ENCODE peak calls at places on chromosomes 13 and 19, in nine cellular contexts. One of them, this sample, is unnamed.

GRCh38 chr19:50430888-50431342 is 1.8 kb upstream of the MYBPC2 start:
- DNase-seq in iPS-NIHi11: no peak
- DNase-seq in putamen: no peak
- DNase-seq in C1 segment of cervical spinal cord: no peak
- DNase-seq in fibroblast of the aortic adventitia: no peak
- DNase-seq in head of caudate nucleus: no peak
- DNase-seq in T-cell: no peak
- DNase-seq in mucosa of gallbladder: no peak
- DNase-seq in mesenchymal stem cell: no peak
- DNase-seq in this sample: no peak

GRCh38 chr19:35908977-35909683 is 1.0 kb upstream of the TYROBP start:
- DNase-seq in putamen: peak
- DNase-seq in mucosa of gallbladder: peak
- DNase-seq in fibroblast of the aortic adventitia: no peak
- DNase-seq in C1 segment of cervical spinal cord: peak
- DNase-seq in mesenchymal stem cell: no peak
- DNase-seq in iPS-NIHi11: no peak
- DNase-seq in head of caudate nucleus: peak
- DNase-seq in T-cell: peak
- DNase-seq in this sample: peak

GRCh38 chr19:39112338-39112890 is 13.2 kb upstream of the PAK4 start:
- DNase-seq in head of caudate nucleus: no peak
- DNase-seq in putamen: no peak
- DNase-seq in T-cell: no peak
- DNase-seq in C1 segment of cervical spinal cord: no peak
- DNase-seq in mucosa of gallbladder: peak
- DNase-seq in iPS-NIHi11: no peak
- DNase-seq in mesenchymal stem cell: no peak
- DNase-seq in fibroblast of the aortic adventitia: no peak
- DNase-seq in this sample: no peak

GRCh38 chr13:74131206-74131605 is 3.0 kb downstream of the KLF12 start:
- DNase-seq in head of caudate nucleus: no peak
- DNase-seq in iPS-NIHi11: no peak
- DNase-seq in mesenchymal stem cell: peak
- DNase-seq in fibroblast of the aortic adventitia: peak
- DNase-seq in T-cell: no peak
- DNase-seq in putamen: peak
- DNase-seq in C1 segment of cervical spinal cord: no peak
- DNase-seq in mucosa of gallbladder: no peak
- DNase-seq in this sample: no peak

GRCh38 chr19:51441410-51442390 is 16.6 kb downstream of the SIGLEC8 start:
- DNase-seq in iPS-NIHi11: no peak
- DNase-seq in putamen: no peak
- DNase-seq in head of caudate nucleus: no peak
- DNase-seq in fibroblast of the aortic adventitia: no peak
- DNase-seq in C1 segment of cervical spinal cord: no peak
- DNase-seq in mucosa of gallbladder: no peak
- DNase-seq in T-cell: peak
- DNase-seq in mesenchymal stem cell: no peak
- DNase-seq in this sample: no peak

GRCh38 chr13:73242515-73243015 is 183.8 kb downstream of the KLF5 start:
- DNase-seq in fibroblast of the aortic adventitia: no peak
- DNase-seq in mesenchymal stem cell: no peak
- DNase-seq in mucosa of gallbladder: no peak
- DNase-seq in head of caudate nucleus: no peak
- DNase-seq in putamen: no peak
- DNase-seq in iPS-NIHi11: no peak
- DNase-seq in C1 segment of cervical spinal cord: no peak
- DNase-seq in T-cell: no peak
- DNase-seq in this sample: no peak

GRCh38 chr19:33631628-33631995 is 9.9 kb downstream of the CHST8 start:
- DNase-seq in T-cell: no peak
- DNase-seq in iPS-NIHi11: no peak
- DNase-seq in C1 segment of cervical spinal cord: no peak
- DNase-seq in head of caudate nucleus: no peak
- DNase-seq in mesenchymal stem cell: no peak
- DNase-seq in mucosa of gallbladder: no peak
- DNase-seq in fibroblast of the aortic adventitia: no peak
- DNase-seq in putamen: no peak
- DNase-seq in this sample: no peak

GRCh38 chr13:25175431-25175830 is 3.3 kb upstream of the AMER2 start:
- DNase-seq in C1 segment of cervical spinal cord: no peak
- DNase-seq in T-cell: no peak
- DNase-seq in head of caudate nucleus: no peak
- DNase-seq in mucosa of gallbladder: no peak
- DNase-seq in mesenchymal stem cell: no peak
- DNase-seq in putamen: no peak
- DNase-seq in fibroblast of the aortic adventitia: no peak
- DNase-seq in iPS-NIHi11: no peak
- DNase-seq in this sample: no peak

GRCh38 chr19:49876422-49877019 is 634 bp downstream of the AKT1S1 start:
- DNase-seq in fibroblast of the aortic adventitia: peak
- DNase-seq in T-cell: peak
- DNase-seq in putamen: peak
- DNase-seq in C1 segment of cervical spinal cord: peak
- DNase-seq in iPS-NIHi11: peak
- DNase-seq in mesenchymal stem cell: peak
- DNase-seq in head of caudate nucleus: peak
- DNase-seq in mucosa of gallbladder: peak
- DNase-seq in this sample: peak

GRCh38 chr19:52691737-52692136 is 43.1 kb downstream of the ZNF611 start:
- DNase-seq in mucosa of gallbladder: no peak
- DNase-seq in fibroblast of the aortic adventitia: no peak
- DNase-seq in C1 segment of cervical spinal cord: no peak
- DNase-seq in iPS-NIHi11: no peak
- DNase-seq in T-cell: no peak
- DNase-seq in head of caudate nucleus: no peak
- DNase-seq in mesenchymal stem cell: no peak
- DNase-seq in putamen: no peak
- DNase-seq in this sample: no peak

GRCh38 chr13:106573855-106574254 is 5.9 kb upstream of the ARGLU1 start:
- DNase-seq in mesenchymal stem cell: no peak
- DNase-seq in T-cell: no peak
- DNase-seq in iPS-NIHi11: no peak
- DNase-seq in mucosa of gallbladder: peak
- DNase-seq in putamen: no peak
- DNase-seq in C1 segment of cervical spinal cord: no peak
- DNase-seq in head of caudate nucleus: no peak
- DNase-seq in fibroblast of the aortic adventitia: peak
- DNase-seq in this sample: no peak

This sample was measured in hippocampal formation.